ENCODE peak calls at places on chromosomes 2 and 18, in five cellular contexts. One of them, this sample, is unnamed.

GRCh38 chr2:71882949-71883472 is 264.7 kb downstream of the CYP26B1 start:
- DNase-seq in SW 1271: peak
- DNase-seq in RPMI8226: peak
- DNase-seq in NCI-H69: peak
- DNase-seq in activated CD8-positive, alpha-beta T cell treated with anti-CD3 and anti-CD28 coated beads for 36 hours: no peak
- DNase-seq in this sample: no peak

GRCh38 chr18:65752625-65753325 is 2.0 kb downstream of the CDH7 start:
- DNase-seq in NCI-H69: peak
- DNase-seq in RPMI8226: no peak
- DNase-seq in activated CD8-positive, alpha-beta T cell treated with anti-CD3 and anti-CD28 coated beads for 36 hours: no peak
- DNase-seq in SW 1271: no peak
- DNase-seq in this sample: no peak

GRCh38 chr2:119476301-119477117 is 44.9 kb downstream of the TMEM37 start:
- DNase-seq in SW 1271: no peak
- DNase-seq in activated CD8-positive, alpha-beta T cell treated with anti-CD3 and anti-CD28 coated beads for 36 hours: peak
- DNase-seq in RPMI8226: peak
- DNase-seq in NCI-H69: peak
- DNase-seq in this sample: no peak

GRCh38 chr2:167209784-167210183 is 321.5 kb downstream of the XIRP2 start:
- DNase-seq in NCI-H69: no peak
- DNase-seq in RPMI8226: no peak
- DNase-seq in activated CD8-positive, alpha-beta T cell treated with anti-CD3 and anti-CD28 coated beads for 36 hours: no peak
- DNase-seq in SW 1271: no peak
- DNase-seq in this sample: no peak

GRCh38 chr2:236872971-236873370 is 212.7 kb upstream of the COPS8 start:
- DNase-seq in activated CD8-positive, alpha-beta T cell treated with anti-CD3 and anti-CD28 coated beads for 36 hours: no peak
- DNase-seq in RPMI8226: no peak
- DNase-seq in SW 1271: no peak
- DNase-seq in NCI-H69: no peak
- DNase-seq in this sample: no peak

GRCh38 chr2:101754613-101755012 is 57.1 kb downstream of the MAP4K4 start:
- DNase-seq in RPMI8226: no peak
- DNase-seq in SW 1271: no peak
- DNase-seq in activated CD8-positive, alpha-beta T cell treated with anti-CD3 and anti-CD28 coated beads for 36 hours: no peak
- DNase-seq in NCI-H69: peak
- DNase-seq in this sample: no peak

GRCh38 chr2:43345872-43346271 is 119.5 kb upstream of the ZFP36L2 start:
- DNase-seq in RPMI8226: no peak
- DNase-seq in NCI-H69: no peak
- DNase-seq in SW 1271: no peak
- DNase-seq in activated CD8-positive, alpha-beta T cell treated with anti-CD3 and anti-CD28 coated beads for 36 hours: no peak
- DNase-seq in this sample: no peak

GRCh38 chr2:162063899-162064298 is 10.1 kb downstream of the DPP4 start:
- DNase-seq in RPMI8226: no peak
- DNase-seq in activated CD8-positive, alpha-beta T cell treated with anti-CD3 and anti-CD28 coated beads for 36 hours: no peak
- DNase-seq in SW 1271: no peak
- DNase-seq in NCI-H69: no peak
- DNase-seq in this sample: no peak

GRCh38 chr2:17065536-17065935 is 399.9 kb upstream of the CYRIA start:
- DNase-seq in SW 1271: no peak
- DNase-seq in RPMI8226: no peak
- DNase-seq in NCI-H69: no peak
- DNase-seq in activated CD8-positive, alpha-beta T cell treated with anti-CD3 and anti-CD28 coated beads for 36 hours: no peak
- DNase-seq in this sample: no peak

GRCh38 chr2:152617464-152618187 is 99.6 kb downstream of the PRPF40A start:
- DNase-seq in NCI-H69: peak
- DNase-seq in SW 1271: no peak
- DNase-seq in RPMI8226: no peak
- DNase-seq in activated CD8-positive, alpha-beta T cell treated with anti-CD3 and anti-CD28 coated beads for 36 hours: no peak
- DNase-seq in this sample: no peak

GRCh38 chr18:63366270-63366990 is 576 bp downstream of the KDSR start:
- DNase-seq in activated CD8-positive, alpha-beta T cell treated with anti-CD3 and anti-CD28 coated beads for 36 hours: peak
- DNase-seq in SW 1271: peak
- DNase-seq in NCI-H69: peak
- DNase-seq in RPMI8226: peak
- DNase-seq in this sample: peak

GRCh38 chr2:227347117-227347516 is 22.1 kb downstream of the MFF start:
- DNase-seq in NCI-H69: no peak
- DNase-seq in activated CD8-positive, alpha-beta T cell treated with anti-CD3 and anti-CD28 coated beads for 36 hours: no peak
- DNase-seq in RPMI8226: no peak
- DNase-seq in SW 1271: no peak
- DNase-seq in this sample: no peak

GRCh38 chr2:233061007-233061590 is 957 bp downstream of the INPP5D start:
- DNase-seq in SW 1271: no peak
- DNase-seq in activated CD8-positive, alpha-beta T cell treated with anti-CD3 and anti-CD28 coated beads for 36 hours: peak
- DNase-seq in NCI-H69: no peak
- DNase-seq in RPMI8226: no peak
- DNase-seq in this sample: no peak

This sample was measured in effector memory CD4-positive, alpha-beta T cell.